ENCODE peak calls at places on chromosomes 2 and 18, in ten cellular contexts. J is CD8-positive, alpha-beta T cell; N is prostate gland; G is A549; O is right atrium auricular region; P is neural progenitor cell; E is colonic mucosa; X is uterus; R is tibial artery; Q is right lobe of liver. L is an unnamed sample.

GRCh38 chr2:237345891-237346640 is 67.9 kb downstream of the COL6A3 start:
- DNase-seq in X (no peak), O (no peak), E (no peak), N (no peak), Q (no peak), G (no peak), P (no peak), R (no peak), J (no peak), L (no peak)

GRCh38 chr2:232028631-232029030 is 67.1 kb downstream of the DIS3L2 start:
- DNase-seq in E (no peak), X (no peak), Q (no peak), J (no peak), R (no peak), N (no peak), P (no peak), O (no peak), G (no peak), L (no peak)

GRCh38 chr18:46412831-46413371 is 244.1 kb downstream of the LOXHD1 start:
- DNase-seq in O (no peak), J (no peak), P (no peak), E (peak; percentile 40), N (peak; percentile 41), Q (peak; percentile 37), R (no peak), G (no peak), X (no peak), L (no peak)

GRCh38 chr18:27413495-27414401 is 228.6 kb upstream of the CHST9 start:
- DNase-seq in X (no peak), Q (no peak), O (peak; percentile 66), N (no peak), J (no peak), R (no peak), G (no peak), P (no peak), E (peak; percentile 20), L (no peak)

GRCh38 chr2:16023663-16024360 is 83.5 kb downstream of the MYCN start:
- DNase-seq in N (no peak), E (no peak), R (no peak), O (no peak), Q (no peak), J (no peak), P (no peak), X (no peak), G (no peak), L (no peak)

GRCh38 chr2:64273524-64274398 is 129.5 kb upstream of the PELI1 start:
- DNase-seq in X (peak; percentile 91), Q (peak; percentile 35), O (peak; percentile 76), G (no peak), P (no peak), R (peak; percentile 75), N (peak; percentile 17), E (peak; percentile 77), J (no peak), L (no peak)

GRCh38 chr2:28802975-28803429 is 7.6 kb upstream of the SPDYA start:
- DNase-seq in G (no peak), P (no peak), N (no peak), O (no peak), R (no peak), Q (no peak), X (no peak), E (no peak), J (no peak), L (no peak)

GRCh38 chr2:109649736-109650695 is 35.9 kb downstream of the SOWAHC start:
- DNase-seq in X (no peak), Q (no peak), J (no peak), R (no peak), G (no peak), N (no peak), O (no peak), E (no peak), P (no peak), L (no peak)

GRCh38 chr18:10037181-10037580 is 123.4 kb downstream of the VAPA start:
- DNase-seq in P (no peak), N (no peak), Q (no peak), G (no peak), J (no peak), X (peak; percentile 10), R (no peak), E (no peak), O (no peak), L (no peak)

GRCh38 chr2:45678791-45679348 is 27.4 kb downstream of the PRKCE start:
- DNase-seq in R (no peak), Q (no peak), G (no peak), E (no peak), J (no peak), X (no peak), P (no peak), O (no peak), N (no peak), L (no peak)

DNA sequence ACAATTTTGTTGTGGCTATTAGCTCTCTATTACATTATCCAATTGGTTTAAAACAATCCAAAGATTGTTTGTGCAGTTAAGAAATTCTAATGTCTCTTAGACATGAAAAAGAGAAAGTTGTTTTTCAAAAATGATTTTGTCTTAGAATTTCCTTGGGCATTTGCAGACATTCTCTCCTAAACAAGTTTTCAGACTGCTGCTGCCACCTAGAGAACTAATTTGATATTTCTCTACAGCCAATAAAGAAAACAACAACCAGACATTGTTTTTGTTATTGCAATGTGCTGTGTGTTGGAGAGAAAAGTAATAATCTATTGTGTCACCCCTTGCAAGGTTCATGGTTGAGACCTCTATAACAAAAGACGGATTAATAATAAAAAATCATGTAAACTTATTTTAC is 119.0 kb upstream of the SYT4 start:
- DNase-seq in E (no peak), O (no peak), N (no peak), X (no peak), Q (no peak), P (peak; percentile 38), R (no peak), G (no peak), J (no peak), L (no peak)
- TF ChIP-seq CTCF in E (no peak), O (no peak), N (peak; percentile 13), X (no peak), Q (peak; percentile 46), P (peak; percentile 69), R (no peak), G (no peak), J (no peak), L (no peak)

GRCh38 chr2:11889101-11889850 is 142.8 kb downstream of the LPIN1 start:
- DNase-seq in Q (no peak), N (no peak), P (no peak), E (no peak), X (no peak), R (no peak), J (no peak), G (no peak), O (no peak), L (no peak)

GRCh38 chr2:11889854-11890253 is 143.4 kb downstream of the LPIN1 start:
- DNase-seq in J (no peak), Q (no peak), P (no peak), X (no peak), N (no peak), G (no peak), O (no peak), R (no peak), E (no peak), L (no peak)

GRCh38 chr2:11892041-11892440 is 145.6 kb downstream of the LPIN1 start:
- DNase-seq in J (no peak), Q (no peak), X (no peak), G (no peak), R (no peak), P (no peak), O (no peak), N (no peak), E (no peak), L (no peak)

GRCh38 chr2:11891591-11891990 is 145.2 kb downstream of the LPIN1 start:
- DNase-seq in G (no peak), X (no peak), N (no peak), E (no peak), P (no peak), J (no peak), Q (no peak), O (no peak), R (no peak), L (no peak)

DNA sequence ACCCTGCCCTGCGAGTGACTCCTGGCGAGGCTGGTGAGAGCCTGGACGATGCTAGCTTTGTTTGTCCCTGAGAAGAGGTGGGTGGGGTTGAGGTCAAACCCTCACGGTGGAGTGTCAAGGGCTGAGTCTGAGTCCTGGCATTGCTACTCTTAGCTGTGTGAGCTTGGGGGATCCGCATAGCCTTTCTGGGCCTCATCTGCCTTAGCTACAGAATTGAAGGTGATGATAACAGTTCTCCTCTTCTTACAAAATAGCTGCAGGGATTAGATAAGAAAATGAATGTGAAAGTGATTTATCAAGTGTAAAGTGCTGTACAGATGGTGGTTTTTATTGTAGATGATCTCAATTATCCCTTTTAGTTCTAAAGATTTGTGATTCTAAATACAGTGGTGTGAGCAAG is 144.6 kb downstream of the LPIN1 start:
- DNase-seq in J (no peak), O (no peak), R (no peak), E (no peak), G (no peak), X (no peak), P (no peak), Q (no peak), N (no peak), L (no peak)
- H3K9me3 ChIP-seq in J (peaks cover 7% of the 10 kb centered on the region), O (peaks cover 26% of the 10 kb centered on the region), R (no peaks in the 10 kb centered on the region), E (no peaks in the 10 kb centered on the region), G (peaks cover 7% of the 10 kb centered on the region), X (no peaks in the 10 kb centered on the region), P (no peaks in the 10 kb centered on the region), Q (peaks cover 6% of the 10 kb centered on the region), N (no peaks in the 10 kb centered on the region), L (peaks cover 27% of the 10 kb centered on the region)

DNA sequence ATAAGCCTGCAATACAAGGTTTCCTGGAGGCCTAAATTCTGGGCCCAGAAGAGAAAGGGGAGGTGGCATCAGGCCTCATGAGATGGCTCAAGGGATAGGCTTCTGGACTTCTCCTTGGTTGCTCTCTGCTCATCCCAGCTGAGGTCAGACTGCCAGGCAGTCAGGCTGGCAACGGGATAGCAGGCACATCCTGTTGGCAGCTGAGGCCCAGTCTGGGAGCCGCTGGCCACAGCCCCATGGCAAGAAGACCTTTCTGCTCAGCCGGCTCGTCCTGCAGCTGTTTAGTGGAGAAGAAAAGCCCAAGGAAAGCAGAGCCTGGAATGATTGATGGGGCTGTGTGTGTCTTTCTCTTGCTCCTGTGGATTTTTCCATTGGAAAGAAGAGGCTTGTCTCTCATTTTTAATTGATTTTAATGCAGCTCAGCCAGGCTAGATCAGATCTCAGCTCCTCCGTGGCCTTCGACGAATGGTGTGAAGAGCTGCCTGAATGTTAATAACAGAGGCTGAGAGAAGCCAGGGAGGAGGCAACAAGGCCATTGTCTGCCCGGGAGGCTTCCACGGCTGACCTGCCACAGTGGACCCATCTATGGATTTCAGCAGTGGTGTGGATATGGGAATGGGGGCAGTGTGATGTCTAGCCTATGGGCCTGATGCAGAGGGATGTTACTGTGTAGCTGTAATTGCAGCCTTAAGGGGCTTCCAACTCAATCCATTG is 99.5 kb downstream of the HS1BP3 start:
- DNase-seq in R (no peak), X (no peak), G (no peak), N (peak; percentile 83), O (no peak), E (no peak), P (no peak), J (no peak), Q (peak; percentile 76), L (no peak)
- H3K4me3 ChIP-seq in R (no peak overlapping the region), X (no peak overlapping the region), G (no peak overlapping the region), N (no peak overlapping the region), O (no peak overlapping the region), E (no peak overlapping the region), P (no peak overlapping the region), J (no peak overlapping the region), Q (no peak overlapping the region), L (no peak overlapping the region)

DNA sequence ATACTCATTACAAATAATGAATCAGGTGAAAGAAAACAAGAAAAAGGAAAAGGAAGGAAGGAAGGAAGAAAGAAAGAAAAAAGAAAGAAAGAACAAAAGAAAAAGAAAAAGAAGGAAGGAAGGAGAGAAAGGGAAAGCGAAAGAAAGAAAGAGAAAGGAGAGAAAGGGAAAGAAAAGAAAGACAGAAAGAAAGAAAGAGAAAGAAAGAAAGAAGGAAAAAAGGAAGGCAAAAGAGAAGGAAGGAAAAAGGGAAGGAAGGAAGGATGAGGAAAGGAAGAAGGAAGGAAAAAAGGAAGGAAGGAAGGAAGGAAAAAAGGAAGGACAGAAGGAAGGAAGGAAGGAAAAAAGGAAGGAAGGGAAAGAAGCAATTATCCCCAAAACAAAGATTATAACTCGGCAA is 1460.4 kb upstream of the PIK3C3 start:
- DNase-seq in O (no peak), P (no peak), N (no peak), E (no peak), X (no peak), R (no peak), J (no peak), Q (no peak), G (no peak), L (no peak)
- TF ChIP-seq CTCF in O (no peak), P (no peak), N (no peak), E (no peak), X (no peak), R (no peak), J (no peak), Q (no peak), G (no peak), L (no peak)